ENCODE peak calls at places on chromosomes 5 and 9, in seven cellular contexts. One of them, this sample, is unnamed.

GRCh38 chr5:15009420-15009819 is 137.8 kb upstream of the ANKH start:
- DNase-seq in neuronal stem cell: no peak
- DNase-seq in H9: no peak
- DNase-seq in IMR-90: peak; percentile 69
- DNase-seq in mesendoderm: no peak
- DNase-seq in H1: no peak
- DNase-seq in trophoblast cell: no peak
- DNase-seq in this sample: peak; percentile 72

GRCh38 chr5:141694479-141694878 is 12.4 kb upstream of the ARAP3 start:
- DNase-seq in neuronal stem cell: no peak
- DNase-seq in H9: no peak
- DNase-seq in IMR-90: no peak
- DNase-seq in mesendoderm: no peak
- DNase-seq in H1: no peak
- DNase-seq in trophoblast cell: no peak
- DNase-seq in this sample: no peak

GRCh38 chr5:145718956-145719355 is 116.2 kb downstream of the PRELID2 start:
- DNase-seq in neuronal stem cell: no peak
- DNase-seq in H9: no peak
- DNase-seq in IMR-90: peak; percentile 65
- DNase-seq in mesendoderm: peak; percentile 39
- DNase-seq in H1: no peak
- DNase-seq in trophoblast cell: no peak
- DNase-seq in this sample: peak; percentile 50

GRCh38 chr5:43389679-43390329 is 22.4 kb downstream of the CCL28 start:
- DNase-seq in neuronal stem cell: peak; percentile 58
- DNase-seq in H9: peak; percentile 45
- DNase-seq in IMR-90: peak; percentile 90
- DNase-seq in mesendoderm: peak; percentile 94
- DNase-seq in H1: peak; percentile 46
- DNase-seq in trophoblast cell: peak; percentile 67
- DNase-seq in this sample: peak; percentile 92

GRCh38 chr5:90326995-90327394 is 82.6 kb downstream of the CETN3 start:
- DNase-seq in neuronal stem cell: no peak
- DNase-seq in H9: no peak
- DNase-seq in IMR-90: no peak
- DNase-seq in mesendoderm: no peak
- DNase-seq in H1: no peak
- DNase-seq in trophoblast cell: no peak
- DNase-seq in this sample: no peak

GRCh38 chr9:70525553-70525952 is 111.1 kb upstream of the KLF9 start:
- DNase-seq in neuronal stem cell: no peak
- DNase-seq in H9: no peak
- DNase-seq in IMR-90: peak; percentile 27
- DNase-seq in mesendoderm: no peak
- DNase-seq in H1: no peak
- DNase-seq in trophoblast cell: no peak
- DNase-seq in this sample: no peak

GRCh38 chr9:84748112-84748511 is 78.6 kb downstream of the NTRK2 start:
- DNase-seq in neuronal stem cell: no peak
- DNase-seq in H9: no peak
- DNase-seq in IMR-90: no peak
- DNase-seq in mesendoderm: no peak
- DNase-seq in H1: no peak
- DNase-seq in trophoblast cell: no peak
- DNase-seq in this sample: no peak

GRCh38 chr9:125739442-125739841 is 7.7 kb upstream of the PBX3 start:
- DNase-seq in neuronal stem cell: no peak
- DNase-seq in H9: no peak
- DNase-seq in IMR-90: no peak
- DNase-seq in mesendoderm: no peak
- DNase-seq in H1: no peak
- DNase-seq in trophoblast cell: no peak
- DNase-seq in this sample: no peak

GRCh38 chr5:15992918-15993317 is 186.7 kb downstream of the MARCHF11 start:
- DNase-seq in neuronal stem cell: no peak
- DNase-seq in H9: no peak
- DNase-seq in IMR-90: peak; percentile 72
- DNase-seq in mesendoderm: peak; percentile 64
- DNase-seq in H1: no peak
- DNase-seq in trophoblast cell: no peak
- DNase-seq in this sample: peak; percentile 56

GRCh38 chr5:134247825-134248224 is 22.0 kb upstream of the PPP2CA start:
- DNase-seq in neuronal stem cell: no peak
- DNase-seq in H9: peak; percentile 60
- DNase-seq in IMR-90: peak; percentile 2
- DNase-seq in mesendoderm: peak; percentile 66
- DNase-seq in H1: no peak
- DNase-seq in trophoblast cell: no peak
- DNase-seq in this sample: no peak

GRCh38 chr5:134851307-134851923 is 5.6 kb downstream of the C5orf24 start:
- DNase-seq in neuronal stem cell: no peak
- DNase-seq in H9: no peak
- DNase-seq in IMR-90: peak; percentile 56
- DNase-seq in mesendoderm: peak; percentile 14
- DNase-seq in H1: no peak
- DNase-seq in trophoblast cell: peak; percentile 17
- DNase-seq in this sample: peak; percentile 44

GRCh38 chr5:34717426-34718327 is 61.5 kb downstream of the RAI14 start:
- DNase-seq in neuronal stem cell: peak; percentile 23
- DNase-seq in H9: peak; percentile 82
- DNase-seq in IMR-90: peak; percentile 99
- DNase-seq in mesendoderm: peak; percentile 98
- DNase-seq in H1: peak; percentile 44
- DNase-seq in trophoblast cell: peak; percentile 59
- DNase-seq in this sample: peak; percentile 99

GRCh38 chr9:101718176-101718575 is 20.3 kb downstream of the GRIN3A start:
- DNase-seq in neuronal stem cell: no peak
- DNase-seq in H9: no peak
- DNase-seq in IMR-90: no peak
- DNase-seq in mesendoderm: no peak
- DNase-seq in H1: no peak
- DNase-seq in trophoblast cell: no peak
- DNase-seq in this sample: no peak

GRCh38 chr9:76401580-76402354 is 7.5 kb upstream of the RFK start:
- DNase-seq in neuronal stem cell: no peak
- DNase-seq in H9: no peak
- DNase-seq in IMR-90: peak; percentile 67
- DNase-seq in mesendoderm: no peak
- DNase-seq in H1: no peak
- DNase-seq in trophoblast cell: no peak
- DNase-seq in this sample: peak; percentile 48

GRCh38 chr9:5375790-5376477 is 36.3 kb upstream of the RLN1 start:
- DNase-seq in neuronal stem cell: no peak
- DNase-seq in H9: no peak
- DNase-seq in IMR-90: no peak
- DNase-seq in mesendoderm: no peak
- DNase-seq in H1: no peak
- DNase-seq in trophoblast cell: no peak
- DNase-seq in this sample: peak; percentile 17

GRCh38 chr9:19757745-19758144 is 31.1 kb downstream of the SLC24A2 start:
- DNase-seq in neuronal stem cell: no peak
- DNase-seq in H9: no peak
- DNase-seq in IMR-90: no peak
- DNase-seq in mesendoderm: no peak
- DNase-seq in H1: no peak
- DNase-seq in trophoblast cell: no peak
- DNase-seq in this sample: no peak

GRCh38 chr9:15738011-15738410 is 185.2 kb downstream of the CCDC171 start:
- DNase-seq in neuronal stem cell: no peak
- DNase-seq in H9: no peak
- DNase-seq in IMR-90: no peak
- DNase-seq in mesendoderm: no peak
- DNase-seq in H1: no peak
- DNase-seq in trophoblast cell: no peak
- DNase-seq in this sample: no peak

GRCh38 chr9:91678807-91679206 is 255.2 kb upstream of the NFIL3 start:
- DNase-seq in neuronal stem cell: no peak
- DNase-seq in H9: no peak
- DNase-seq in IMR-90: no peak
- DNase-seq in mesendoderm: peak; percentile 44
- DNase-seq in H1: no peak
- DNase-seq in trophoblast cell: peak; percentile 82
- DNase-seq in this sample: no peak

GRCh38 chr9:91681461-91682305 is 258.1 kb upstream of the NFIL3 start:
- DNase-seq in neuronal stem cell: peak; percentile 58
- DNase-seq in H9: peak; percentile 87
- DNase-seq in IMR-90: peak; percentile 64
- DNase-seq in mesendoderm: peak; percentile 79
- DNase-seq in H1: peak; percentile 47
- DNase-seq in trophoblast cell: peak; percentile 60
- DNase-seq in this sample: peak; percentile 66

GRCh38 chr9:91680129-91680528 is 256.5 kb upstream of the NFIL3 start:
- DNase-seq in neuronal stem cell: no peak
- DNase-seq in H9: no peak
- DNase-seq in IMR-90: peak; percentile 62
- DNase-seq in mesendoderm: no peak
- DNase-seq in H1: no peak
- DNase-seq in trophoblast cell: no peak
- DNase-seq in this sample: no peak

GRCh38 chr9:91680998-91681397 is 257.4 kb upstream of the NFIL3 start:
- DNase-seq in neuronal stem cell: no peak
- DNase-seq in H9: no peak
- DNase-seq in IMR-90: no peak
- DNase-seq in mesendoderm: no peak
- DNase-seq in H1: no peak
- DNase-seq in trophoblast cell: no peak
- DNase-seq in this sample: no peak

DNA sequence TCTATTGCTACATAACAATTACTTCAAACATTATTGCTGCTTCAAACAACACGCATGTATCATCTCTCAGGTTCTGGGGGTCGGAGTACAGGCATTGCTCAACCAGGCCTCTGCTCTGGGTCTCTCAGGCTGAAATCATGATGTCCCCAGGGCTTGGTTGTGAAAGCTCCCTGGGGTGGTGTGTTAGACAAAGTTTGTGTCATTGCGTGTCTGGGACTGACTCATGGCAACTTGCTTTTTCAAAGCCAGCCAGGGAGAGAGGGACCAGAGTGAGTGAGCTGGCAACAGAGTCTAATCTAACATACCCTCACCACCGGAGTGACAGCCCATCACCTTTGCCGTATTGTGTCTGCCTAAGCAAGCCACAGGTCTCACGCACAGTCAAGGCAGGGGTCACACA is 259.2 kb upstream of the NFIL3 start:
- DNase-seq in neuronal stem cell: no peak
- DNase-seq in H9: no peak
- DNase-seq in IMR-90: peak; percentile 57
- DNase-seq in mesendoderm: no peak
- DNase-seq in H1: no peak
- DNase-seq in trophoblast cell: peak; percentile 98
- DNase-seq in this sample: peak; percentile 83
- H3K9ac ChIP-seq in neuronal stem cell: no peak overlapping the region
- H3K9ac ChIP-seq in H9: no peak overlapping the region
- H3K9ac ChIP-seq in IMR-90: no peak overlapping the region
- H3K9ac ChIP-seq in mesendoderm: no peak overlapping the region
- H3K9ac ChIP-seq in H1: no peak overlapping the region
- H3K9ac ChIP-seq in trophoblast cell: no peak overlapping the region
- H3K9ac ChIP-seq in this sample: peak overlapping the region; percentile 43

DNA sequence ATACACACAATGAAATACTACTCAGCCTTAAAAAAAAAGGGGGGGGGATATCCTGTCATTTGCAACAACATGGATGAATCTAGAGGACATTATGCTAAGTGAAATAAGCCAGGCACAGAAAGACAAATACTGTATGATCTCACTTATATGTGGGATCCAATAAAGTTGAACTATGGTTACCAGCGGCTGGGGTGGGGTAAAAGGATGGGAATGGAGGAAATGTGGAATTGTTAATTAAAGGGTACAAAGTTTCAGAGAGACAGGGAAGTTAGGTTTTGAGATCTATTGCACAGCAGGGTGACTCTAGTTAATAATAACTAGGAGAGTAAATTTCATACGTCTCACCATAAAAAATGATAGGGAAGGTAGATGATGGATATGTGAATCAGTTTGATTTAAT is 76.2 kb upstream of the ZNF608 start:
- DNase-seq in neuronal stem cell: no peak
- DNase-seq in H9: no peak
- DNase-seq in IMR-90: no peak
- DNase-seq in mesendoderm: no peak
- DNase-seq in H1: no peak
- DNase-seq in trophoblast cell: no peak
- DNase-seq in this sample: no peak
- H2AK5ac ChIP-seq in neuronal stem cell: no peak overlapping the region
- H2AK5ac ChIP-seq in H9: no peak overlapping the region
- H2AK5ac ChIP-seq in IMR-90: no peak overlapping the region
- H2AK5ac ChIP-seq in mesendoderm: no peak overlapping the region
- H2AK5ac ChIP-seq in H1: no peak overlapping the region
- H2AK5ac ChIP-seq in trophoblast cell: no peak overlapping the region
- H2AK5ac ChIP-seq in this sample: no peak overlapping the region

DNA sequence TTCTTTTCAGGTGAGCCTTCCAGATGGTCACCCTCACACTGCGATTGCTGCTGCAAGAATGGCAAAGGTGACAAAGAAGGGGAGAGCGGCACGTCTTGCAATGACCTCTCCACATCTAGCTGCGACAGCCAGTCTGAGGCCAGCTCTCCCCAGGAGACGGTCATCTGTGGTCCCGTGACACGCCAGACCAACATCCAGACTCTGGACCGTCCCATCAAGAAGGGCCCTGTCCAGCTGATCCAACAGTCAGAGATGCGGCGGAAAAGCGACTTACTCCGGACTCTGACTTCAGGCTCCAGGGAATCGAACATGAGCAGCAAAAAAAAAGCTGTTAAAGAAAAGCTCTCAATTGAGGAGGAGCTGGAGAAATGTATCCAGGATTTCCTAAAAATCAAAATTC is 303.0 kb downstream of the KCTD16 start:
- DNase-seq in neuronal stem cell: no peak
- DNase-seq in H9: no peak
- DNase-seq in IMR-90: no peak
- DNase-seq in mesendoderm: no peak
- DNase-seq in H1: no peak
- DNase-seq in trophoblast cell: no peak
- DNase-seq in this sample: no peak
- H3K79me1 ChIP-seq in neuronal stem cell: no peaks in the 10 kb centered on the region
- H3K79me1 ChIP-seq in H9: no peaks in the 10 kb centered on the region
- H3K79me1 ChIP-seq in IMR-90: no peaks in the 10 kb centered on the region
- H3K79me1 ChIP-seq in mesendoderm: no peaks in the 10 kb centered on the region
- H3K79me1 ChIP-seq in H1: no peaks in the 10 kb centered on the region
- H3K79me1 ChIP-seq in trophoblast cell: no peaks in the 10 kb centered on the region
- H3K79me1 ChIP-seq in this sample: no peaks in the 10 kb centered on the region

GRCh38 chr5:93162201-93162654 is 418.8 kb downstream of the NR2F1-AS1 start:
- DNase-seq in neuronal stem cell: peak; percentile 47
- DNase-seq in H9: no peak
- DNase-seq in IMR-90: no peak
- DNase-seq in mesendoderm: peak; percentile 12
- DNase-seq in H1: no peak
- DNase-seq in trophoblast cell: no peak
- DNase-seq in this sample: peak; percentile 65

GRCh38 chr5:93164690-93165089 is 416.3 kb downstream of the NR2F1-AS1 start:
- DNase-seq in neuronal stem cell: no peak
- DNase-seq in H9: no peak
- DNase-seq in IMR-90: peak; percentile 75
- DNase-seq in mesendoderm: peak; percentile 48
- DNase-seq in H1: no peak
- DNase-seq in trophoblast cell: no peak
- DNase-seq in this sample: peak; percentile 83

GRCh38 chr5:93158841-93159240 is 422.2 kb downstream of the NR2F1-AS1 start:
- DNase-seq in neuronal stem cell: no peak
- DNase-seq in H9: no peak
- DNase-seq in IMR-90: no peak
- DNase-seq in mesendoderm: no peak
- DNase-seq in H1: no peak
- DNase-seq in trophoblast cell: no peak
- DNase-seq in this sample: no peak

GRCh38 chr5:93165559-93165958 is 415.5 kb downstream of the NR2F1-AS1 start:
- DNase-seq in neuronal stem cell: no peak
- DNase-seq in H9: no peak
- DNase-seq in IMR-90: no peak
- DNase-seq in mesendoderm: no peak
- DNase-seq in H1: no peak
- DNase-seq in trophoblast cell: no peak
- DNase-seq in this sample: no peak

GRCh38 chr5:93163010-93163663 is 417.9 kb downstream of the NR2F1-AS1 start:
- DNase-seq in neuronal stem cell: no peak
- DNase-seq in H9: no peak
- DNase-seq in IMR-90: peak; percentile 88
- DNase-seq in mesendoderm: peak; percentile 34
- DNase-seq in H1: no peak
- DNase-seq in trophoblast cell: peak; percentile 8
- DNase-seq in this sample: peak; percentile 83
- H3K9ac ChIP-seq in neuronal stem cell: no peak overlapping the region
- H3K9ac ChIP-seq in H9: no peak overlapping the region
- H3K9ac ChIP-seq in IMR-90: no peak overlapping the region
- H3K9ac ChIP-seq in mesendoderm: no peak overlapping the region
- H3K9ac ChIP-seq in H1: no peak overlapping the region
- H3K9ac ChIP-seq in trophoblast cell: no peak overlapping the region
- H3K9ac ChIP-seq in this sample: peak overlapping the region; percentile 61

This sample was measured in mesenchymal stem cell.